ENCODE peak calls at places on chromosomes 11 and 22, in five cellular contexts. L is hepatocyte, R is right atrium auricular region, G is heart left ventricle, D is kidney. K is an unnamed sample.
A peak's percentile ranks its signal among the peaks of the same experiment; 100 is the strongest.

GRCh38 chr11:63671322-63672155 is at the start of gene ATL3:
- DNase-seq in D (peak; percentile 99), G (peak; percentile 98), L (peak; percentile 96), R (peak; percentile 98), K (peak; percentile 91)

GRCh38 chr22:50157976-50158375 is 12.6 kb upstream of the PANX2 start:
- DNase-seq in D (peak; percentile 90), L (no peak), G (no peak), R (no peak), K (no peak)

GRCh38 chr22:47595122-47595521 is 832.7 kb downstream of the TBC1D22A start:
- DNase-seq in L (no peak), D (no peak), R (no peak), G (peak; percentile 6), K (no peak)

GRCh38 chr11:1877211-1878133 is 14.2 kb downstream of the PRR33 start:
- DNase-seq in D (peak; percentile 76), R (no peak), L (peak; percentile 61), G (peak; percentile 67), K (no peak)

GRCh38 chr11:112785717-112786116 is 175.5 kb upstream of the NCAM1 start:
- DNase-seq in R (no peak), L (no peak), D (no peak), G (no peak), K (no peak)

GRCh38 chr22:21837184-21837979 is 30.1 kb downstream of the MAPK1 start:
- DNase-seq in D (no peak), R (no peak), G (no peak), L (peak; percentile 46), K (no peak)

GRCh38 chr11:63768232-63769043 is at the start of gene ZFTA:
- DNase-seq in D (peak; percentile 88), G (peak; percentile 76), R (no peak), L (peak; percentile 88), K (peak; percentile 76)

GRCh38 chr11:17968206-17968605 is 44.6 kb downstream of the SERGEF start:
- DNase-seq in R (no peak), L (no peak), G (no peak), D (no peak), K (no peak)

GRCh38 chr11:31953803-31954327 is 137.0 kb upstream of the RCN1 start:
- DNase-seq in G (no peak), R (no peak), L (no peak), D (no peak), K (no peak)

GRCh38 chr11:129331217-129331616 is 44.4 kb upstream of the BARX2 start:
- DNase-seq in R (no peak), D (no peak), G (no peak), L (peak; percentile 35), K (no peak)

GRCh38 chr22:23566716-23567475 is 13.2 kb downstream of the IGLL1 start:
- DNase-seq in D (peak; percentile 64), R (no peak), L (no peak), G (no peak), K (no peak)

GRCh38 chr11:13174090-13174489 is 103.5 kb upstream of the BMAL1 start:
- DNase-seq in G (no peak), D (no peak), R (no peak), L (no peak), K (no peak)

GRCh38 chr11:118104491-118104890 is 17.7 kb upstream of the SMIM35 start:
- DNase-seq in L (no peak), R (no peak), D (no peak), G (no peak), K (no peak)

GRCh38 chr11:117195761-117196160 is 3.4 kb upstream of the TAGLN start:
- DNase-seq in L (no peak), R (no peak), D (peak; percentile 73), G (no peak), K (no peak)

GRCh38 chr11:705646-706438 is at the start of gene EPS8L2:
- DNase-seq in L (peak; percentile 84), D (peak; percentile 90), R (no peak), G (no peak), K (no peak)

GRCh38 chr22:49943771-49944398 is 16.7 kb upstream of the PIM3 start:
- DNase-seq in R (no peak), G (no peak), D (no peak), L (no peak), K (no peak)

GRCh38 chr22:49571326-49571725 is 256.3 kb downstream of the BRD1 start:
- DNase-seq in R (no peak), L (no peak), G (no peak), D (peak; percentile 43), K (no peak)

GRCh38 chr11:1202776-1203504 is 19.9 kb upstream of the MUC5B start:
- DNase-seq in R (no peak), G (peak; percentile 45), D (peak; percentile 83), L (peak; percentile 79), K (peak; percentile 68)

GRCh38 chr22:50192056-50192824 is 6.5 kb downstream of the TRABD start:
- DNase-seq in D (peak; percentile 76), R (no peak), L (no peak), G (no peak), K (no peak)

GRCh38 chr22:48886604-48887393 is 940.9 kb downstream of the BRD1 start:
- DNase-seq in G (no peak), L (no peak), R (no peak), D (peak; percentile 65), K (no peak)

GRCh38 chr22:22452211-22452610 is 56.3 kb downstream of the ZNF280B start:
- DNase-seq in R (no peak), G (no peak), D (no peak), L (no peak), K (no peak)

GRCh38 chr22:23772315-23773246 is at the start of gene MMP11:
- DNase-seq in R (no peak), D (peak; percentile 91), L (peak; percentile 86), G (peak; percentile 79), K (peak; percentile 42)

GRCh38 chr11:46912526-46913150 is 5.7 kb downstream of the LRP4 start:
- DNase-seq in L (peak; percentile 42), D (no peak), R (no peak), G (no peak), K (no peak)

GRCh38 chr11:130170345-130170744 is 10.8 kb downstream of the ST14 start:
- DNase-seq in D (no peak), G (no peak), R (no peak), L (no peak), K (no peak)

GRCh38 chr22:28894320-28894719 is 10.9 kb downstream of the ZNRF3 start:
- DNase-seq in G (peak; percentile 33), D (no peak), L (no peak), R (no peak), K (no peak)

GRCh38 chr22:49968831-49969661 is 8.5 kb downstream of the PIM3 start:
- DNase-seq in R (no peak), D (peak; percentile 82), G (no peak), L (peak; percentile 35), K (no peak)

GRCh38 chr11:27179334-27179733 is 138.7 kb downstream of the BBOX1 start:
- DNase-seq in D (no peak), R (no peak), G (no peak), L (no peak), K (no peak)

GRCh38 chr22:46309526-46310085 is 12.9 kb downstream of the GTSE1 start:
- DNase-seq in L (no peak), R (no peak), G (no peak), D (peak; percentile 27), K (peak; percentile 8)
- H3K36me3 ChIP-seq in L (no peaks in the 10 kb centered on the region), R (no peaks in the 10 kb centered on the region), G (no peaks in the 10 kb centered on the region), D (no peaks in the 10 kb centered on the region), K (no peaks in the 10 kb centered on the region)

GRCh38 chr11:65131417-65131776 is 2.9 kb downstream of the SYVN1 start:
- DNase-seq in G (no peak), R (no peak), L (no peak), D (no peak), K (no peak)
- H3K36me3 ChIP-seq in G (peaks cover 66% of the 10 kb centered on the region), R (peaks cover 65% of the 10 kb centered on the region), L (no peaks in the 10 kb centered on the region), D (peaks cover 22% of the 10 kb centered on the region), K (peaks cover 53% of the 10 kb centered on the region)

DNA sequence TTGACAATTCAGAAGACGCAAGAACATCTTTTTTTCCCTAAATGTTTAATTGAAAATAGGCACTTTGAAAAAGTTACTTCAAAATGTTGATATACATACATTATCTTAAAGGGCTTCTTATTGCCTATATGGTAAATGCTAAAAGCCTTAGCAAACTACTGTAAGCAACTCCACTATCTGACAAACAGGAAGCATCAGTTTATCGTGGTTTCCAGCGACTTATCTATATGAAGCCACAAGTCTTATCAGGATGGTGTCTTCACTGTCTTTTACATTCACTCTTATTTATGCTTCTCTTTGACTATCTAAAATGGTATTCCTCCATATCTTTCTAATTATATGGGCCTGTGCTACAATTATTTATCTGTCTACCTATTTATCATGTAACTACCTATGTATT is 2091.9 kb downstream of the LRRC4C start:
- DNase-seq in G (no peak), R (no peak), L (no peak), D (no peak), K (no peak)
- H3K36me3 ChIP-seq in G (no peaks in the 10 kb centered on the region), R (no peaks in the 10 kb centered on the region), L (no peaks in the 10 kb centered on the region), D (no peaks in the 10 kb centered on the region), K (no peaks in the 10 kb centered on the region)

GRCh38 chr11:64826062-64826461 is 15.7 kb upstream of the MEN1 start:
- DNase-seq in D (no peak), R (no peak), G (no peak), L (no peak), K (no peak)
- H3K36me3 ChIP-seq in D (no peaks in the 10 kb centered on the region), R (no peaks in the 10 kb centered on the region), G (no peaks in the 10 kb centered on the region), L (no peaks in the 10 kb centered on the region), K (no peaks in the 10 kb centered on the region)

GRCh38 chr22:42876041-42876440 is 19.0 kb upstream of the ARFGAP3 start:
- DNase-seq in D (no peak), R (no peak), L (no peak), G (no peak), K (no peak)
- H3K36me3 ChIP-seq in D (peaks cover 36% of the 10 kb centered on the region), R (peaks cover 96% of the 10 kb centered on the region), L (no peaks in the 10 kb centered on the region), G (peaks cover 97% of the 10 kb centered on the region), K (peaks cover 6% of the 10 kb centered on the region)

DNA sequence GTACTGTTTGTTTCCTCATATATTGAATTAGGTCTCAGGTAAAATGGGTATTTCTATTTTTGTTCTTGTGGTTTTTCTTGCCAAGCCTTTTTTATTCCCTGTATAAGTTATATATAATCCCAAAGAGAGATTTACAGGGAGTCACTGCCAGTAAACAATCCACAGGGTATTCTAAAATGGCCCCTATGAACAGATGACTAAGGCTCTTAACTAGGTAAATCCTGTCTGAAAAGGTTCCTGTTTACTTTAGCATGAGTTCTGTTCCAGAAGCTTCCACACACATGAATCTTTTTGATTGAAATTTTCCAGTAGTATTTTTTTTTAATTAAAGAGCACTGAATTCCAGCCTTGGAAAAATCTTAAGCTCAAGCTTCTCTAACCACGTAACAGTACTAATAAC is 552.8 kb upstream of the CCDC179 start:
- DNase-seq in G (no peak), R (no peak), D (no peak), L (no peak), K (no peak)
- H3K36me3 ChIP-seq in G (no peaks in the 10 kb centered on the region), R (no peaks in the 10 kb centered on the region), D (no peaks in the 10 kb centered on the region), L (no peaks in the 10 kb centered on the region), K (no peaks in the 10 kb centered on the region)

K was measured in CD8-positive, alpha-beta memory T cell.